ENCODE peak calls at places on chromosomes 12 and 14, in six cellular contexts. B is ovary, Q is sigmoid colon, O is suprapubic skin, E is stomach, A is upper lobe of left lung. Z is an unnamed sample.

GRCh38 chr12:122871851-122872785 is 23.8 kb downstream of the VPS37B start:
- DNase-seq in O (peak; percentile 85), Q (peak; percentile 76), B (no peak), E (peak; percentile 70), A (no peak), Z (peak; percentile 52)

GRCh38 chr12:124795081-124795948 is 68.3 kb downstream of the SCARB1 start:
- DNase-seq in O (no peak), B (no peak), E (no peak), Q (no peak), A (no peak), Z (no peak)

GRCh38 chr12:123271182-123271491 is 519 bp downstream of the CDK2AP1 start:
- DNase-seq in Q (peak; percentile 88), A (peak; percentile 96), O (no peak), E (peak; percentile 78), B (peak; percentile 76), Z (no peak)

GRCh38 chr12:124512667-124513296 is 54.6 kb downstream of the NCOR2 start:
- DNase-seq in O (peak; percentile 95), Q (peak; percentile 93), A (peak; percentile 90), E (peak; percentile 87), B (peak; percentile 85), Z (no peak)

GRCh38 chr14:91246051-91246852 is 1.7 kb upstream of the GPR68 start:
- DNase-seq in A (peak; percentile 60), B (no peak), E (no peak), O (no peak), Q (no peak), Z (no peak)

GRCh38 chr14:76770521-76771431 is 9.5 kb downstream of the VASH1 start:
- DNase-seq in B (no peak), E (no peak), A (no peak), Q (peak; percentile 19), O (peak; percentile 48), Z (no peak)

GRCh38 chr12:40055776-40056175 is 50.1 kb downstream of the SLC2A13 start:
- DNase-seq in Q (no peak), O (no peak), A (no peak), B (no peak), E (no peak), Z (no peak)

GRCh38 chr14:94578712-94579111 is 2.5 kb upstream of the SERPINA5 start:
- DNase-seq in E (no peak), Q (no peak), A (no peak), O (no peak), B (no peak), Z (no peak)

GRCh38 chr14:33282811-33283210 is 344.1 kb downstream of the NPAS3 start:
- DNase-seq in A (no peak), B (no peak), Q (no peak), E (no peak), O (no peak), Z (no peak)

GRCh38 chr12:130879212-130879686 is 7.4 kb downstream of the RAN start:
- DNase-seq in E (no peak), Q (peak; percentile 61), O (no peak), A (peak; percentile 31), B (no peak), Z (peak; percentile 69)

GRCh38 chr12:54215990-54216579 is 27.3 kb upstream of the SMUG1 start:
- DNase-seq in A (no peak), E (no peak), B (peak; percentile 57), Q (no peak), O (no peak), Z (no peak)

GRCh38 chr12:67940780-67941243 is 48.4 kb upstream of the IFNG-AS1 start:
- DNase-seq in E (peak; percentile 36), O (no peak), A (no peak), Q (no peak), B (no peak), Z (no peak)

GRCh38 chr14:33512201-33512600 is 438.7 kb downstream of the EGLN3 start:
- DNase-seq in E (no peak), A (no peak), B (no peak), O (no peak), Q (no peak), Z (no peak)

DNA sequence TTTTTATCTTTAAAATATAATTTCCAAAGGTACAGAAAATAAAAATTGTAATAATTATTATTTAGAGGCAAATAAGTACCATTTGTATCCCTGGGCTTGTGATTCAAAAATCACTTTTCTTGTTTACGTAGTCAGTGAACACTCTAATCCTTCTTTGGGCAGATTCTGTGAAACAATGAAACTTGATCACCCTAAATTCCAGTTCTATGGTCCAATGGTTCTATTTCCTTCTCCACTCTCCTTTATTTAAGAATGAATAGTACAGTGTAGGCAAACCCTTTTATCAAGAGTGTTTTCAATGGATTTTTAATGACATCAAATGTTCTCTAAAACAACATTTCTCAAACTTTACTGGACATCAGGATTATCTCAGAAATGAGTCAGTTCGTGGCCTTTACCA is 315.3 kb downstream of the LRFN5 start:
- DNase-seq in Q (no peak), O (no peak), B (no peak), A (no peak), E (no peak), Z (no peak)
- TF ChIP-seq EP300 in Q (no peak), O (no peak), B (no peak), A (no peak), E (no peak), Z (no peak)

GRCh38 chr12:59179231-59179630 is 258.9 kb upstream of the LRIG3 start:
- DNase-seq in O (no peak), A (no peak), E (no peak), B (no peak), Q (no peak), Z (no peak)

DNA sequence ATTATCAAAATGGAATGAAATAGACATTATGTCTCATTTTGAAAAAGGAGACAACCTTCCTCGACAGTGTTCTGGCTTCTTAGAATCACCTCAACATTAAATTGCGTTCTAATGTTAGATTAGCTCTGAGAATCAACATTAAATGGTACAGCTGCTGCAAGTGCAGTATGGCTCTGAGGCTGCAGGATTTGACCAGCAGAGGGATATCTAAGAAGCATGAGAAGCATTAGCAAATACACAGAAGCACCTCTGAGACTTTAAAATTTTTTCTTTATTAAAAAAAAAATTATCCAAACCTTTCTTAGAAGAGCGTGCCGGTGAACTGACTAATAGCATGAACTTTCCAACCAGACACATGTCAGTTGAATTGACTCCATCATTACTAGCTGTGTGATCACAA is 253.4 kb upstream of the LRIG3 start:
- DNase-seq in B (no peak), A (no peak), O (no peak), E (no peak), Q (no peak), Z (no peak)
- TF ChIP-seq EP300 in B (no peak), A (no peak), O (no peak), E (no peak), Q (no peak), Z (no peak)

DNA sequence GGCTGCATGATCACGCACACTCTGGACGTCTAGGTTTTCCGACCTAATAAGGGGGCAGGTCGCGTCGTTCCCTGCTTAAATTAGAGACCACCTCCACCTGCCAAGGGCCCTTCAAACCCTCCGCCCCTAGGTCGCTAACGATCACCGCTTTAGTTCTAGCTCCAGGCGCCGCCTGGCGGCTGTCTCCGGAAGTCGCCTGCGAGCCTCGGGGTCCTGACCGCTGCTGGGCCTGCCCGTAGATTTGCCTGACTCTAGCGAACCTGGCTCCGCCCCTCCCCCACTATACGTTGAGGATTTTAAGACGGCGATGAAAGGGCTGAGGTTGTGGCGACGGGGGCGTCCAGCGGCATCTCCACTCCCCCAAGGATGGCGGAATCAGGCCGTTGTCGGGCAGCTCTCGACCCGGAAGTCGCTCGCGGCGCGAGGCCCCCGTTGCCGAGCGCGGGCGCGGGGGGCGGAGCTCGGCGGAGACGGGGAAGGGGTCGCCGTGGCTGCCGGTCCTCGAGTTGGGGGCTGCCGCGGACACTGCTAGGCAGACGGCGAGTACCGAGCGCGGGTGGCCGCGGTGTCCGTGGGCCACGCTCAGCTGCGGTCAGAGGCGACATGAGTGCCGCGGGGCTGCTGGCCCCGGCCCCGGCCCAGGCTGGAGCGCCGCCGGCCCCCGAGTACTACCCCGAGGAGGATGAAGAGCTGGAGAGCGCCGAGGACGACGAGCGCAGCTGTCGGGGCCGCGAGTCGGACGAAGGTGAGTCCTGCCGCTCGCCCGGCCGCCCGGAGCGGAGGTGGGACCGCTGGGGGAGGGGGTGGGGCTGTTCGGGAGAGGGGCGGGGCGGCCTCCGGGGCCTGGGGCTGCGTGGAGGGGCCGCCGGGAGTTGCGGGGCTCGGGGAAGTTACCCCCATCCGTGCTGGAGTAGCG is at the start of gene SUDS3:
- DNase-seq in A (peak; percentile 99), B (peak; percentile 95), Q (peak; percentile 94), O (peak; percentile 96), E (peak; percentile 95), Z (peak; percentile 73)
- TF ChIP-seq EP300 in A (no peak), B (no peak), Q (peak; percentile 35), O (no peak), E (no peak), Z (peak; percentile 46)

GRCh38 chr12:46385439-46385838 is 12.9 kb upstream of the SLC38A2 start:
- DNase-seq in O (no peak), B (no peak), Q (no peak), A (no peak), E (no peak), Z (no peak)
- TF ChIP-seq EP300 in O (no peak), B (no peak), Q (no peak), A (no peak), E (no peak), Z (no peak)

DNA sequence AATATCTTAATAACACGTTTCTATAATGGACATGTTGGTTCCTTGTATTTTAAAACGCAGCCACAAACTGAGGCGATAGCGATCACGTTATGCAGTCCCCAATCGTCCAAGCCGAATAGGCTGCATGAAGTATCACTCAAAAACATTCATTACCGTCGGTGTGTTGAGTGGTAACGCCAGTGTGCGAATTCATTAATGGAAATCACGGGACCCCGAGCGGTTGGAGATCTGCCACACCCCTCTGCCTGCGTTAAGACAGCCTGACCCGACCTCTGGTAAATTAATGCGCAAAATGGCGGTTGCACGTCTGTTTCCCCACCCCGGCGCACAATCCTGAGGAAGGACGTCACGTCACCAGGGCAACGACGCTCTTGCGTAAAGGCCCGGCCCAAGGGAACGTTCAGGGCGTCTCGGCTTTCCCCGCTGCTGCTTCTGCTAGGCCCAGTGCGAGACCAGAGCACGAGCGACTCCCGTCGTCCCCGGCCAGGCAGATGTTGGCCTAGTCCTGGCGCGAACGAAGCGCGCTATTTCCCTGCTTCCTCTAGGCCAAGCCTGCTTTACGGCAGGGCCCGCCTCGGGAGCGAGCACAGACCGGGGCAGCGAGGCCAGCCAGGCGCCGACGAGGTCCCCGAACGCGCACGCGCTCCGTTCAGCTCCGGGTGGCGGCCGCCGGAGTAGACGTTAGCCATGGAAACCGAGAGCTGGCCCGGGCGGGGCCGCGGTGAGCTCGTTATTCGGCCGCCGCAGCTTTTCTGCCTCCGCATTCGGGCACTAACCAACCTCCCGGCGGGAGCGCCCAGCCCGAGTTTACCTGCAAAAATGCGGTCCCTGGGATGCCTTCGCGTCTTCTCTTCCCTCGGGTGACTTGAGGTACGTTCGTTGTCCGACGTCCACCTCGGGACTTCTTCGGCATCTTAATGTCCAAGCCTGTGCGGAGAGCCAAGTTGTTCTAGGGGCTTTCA is at the start of gene PCNX4:
- DNase-seq in O (peak; percentile 98), E (peak; percentile 97), Q (peak; percentile 99), A (peak; percentile 97), B (peak; percentile 97), Z (peak; percentile 96)
- TF ChIP-seq EP300 in O (peak; percentile 72), E (peak; percentile 87), Q (peak; percentile 87), A (no peak), B (peak; percentile 30), Z (peak; percentile 39)

GRCh38 chr12:5220835-5221234 is 177.2 kb downstream of the KCNA5 start:
- DNase-seq in Q (no peak), B (no peak), E (no peak), O (no peak), A (no peak), Z (no peak)
- TF ChIP-seq EP300 in Q (no peak), B (no peak), E (no peak), O (no peak), A (no peak), Z (no peak)

GRCh38 chr14:27338012-27338411 is 740.2 kb upstream of the NOVA1 start:
- DNase-seq in E (no peak), A (no peak), Q (no peak), B (no peak), O (no peak), Z (no peak)
- TF ChIP-seq EP300 in E (no peak), A (no peak), Q (no peak), B (no peak), O (no peak), Z (no peak)

GRCh38 chr14:35341454-35342159 is 49.4 kb downstream of the PSMA6 start:
- DNase-seq in A (peak; percentile 90), Q (peak; percentile 99), B (peak; percentile 94), O (peak; percentile 97), E (peak; percentile 99), Z (no peak)
- TF ChIP-seq EP300 in A (no peak), Q (peak; percentile 2), B (no peak), O (no peak), E (no peak), Z (no peak)

Z was measured in GM12878.